ENCODE peak calls at places on chromosomes 4 and X, in four cellular contexts. One of them, this sample, is unnamed.

GRCh38 chrX:152038798-152039197 is 64.3 kb upstream of the GABRE start:
- DNase-seq in activated T-helper 1 cell treated with anti-CD3 and anti-CD28 coated beads, Interleukin-12 subunit alpha, Interleukin-12 subunit beta, Interleukin-2, Interleukin-4 antibody, amounts not matched to agents 30 ng/mL and 10 ng/mL and 1 ng/mL, durations not matched to agents 14 hours and 24 hours and 36 hours: no peak
- DNase-seq in GM20000: no peak
- DNase-seq in tibial artery: no peak
- DNase-seq in this sample: no peak

GRCh38 chr4:83364312-83364711 is 29.7 kb upstream of the HPSE start:
- DNase-seq in activated T-helper 1 cell treated with anti-CD3 and anti-CD28 coated beads, Interleukin-12 subunit alpha, Interleukin-12 subunit beta, Interleukin-2, Interleukin-4 antibody, amounts not matched to agents 30 ng/mL and 10 ng/mL and 1 ng/mL, durations not matched to agents 14 hours and 24 hours and 36 hours: no peak
- DNase-seq in GM20000: no peak
- DNase-seq in tibial artery: no peak
- DNase-seq in this sample: no peak

GRCh38 chrX:45762699-45763647 is 562.3 kb upstream of the DIPK2B start:
- DNase-seq in tibial artery: no peak
- DNase-seq in GM20000: no peak
- DNase-seq in activated T-helper 1 cell treated with anti-CD3 and anti-CD28 coated beads, Interleukin-12 subunit alpha, Interleukin-12 subunit beta, Interleukin-2, Interleukin-4 antibody, amounts not matched to agents 30 ng/mL and 10 ng/mL and 1 ng/mL, durations not matched to agents 14 hours and 24 hours and 36 hours: no peak
- DNase-seq in this sample: no peak

GRCh38 chrX:96372313-96373046 is 312.2 kb upstream of the DIAPH2 start:
- DNase-seq in tibial artery: no peak
- DNase-seq in GM20000: peak
- DNase-seq in activated T-helper 1 cell treated with anti-CD3 and anti-CD28 coated beads, Interleukin-12 subunit alpha, Interleukin-12 subunit beta, Interleukin-2, Interleukin-4 antibody, amounts not matched to agents 30 ng/mL and 10 ng/mL and 1 ng/mL, durations not matched to agents 14 hours and 24 hours and 36 hours: no peak
- DNase-seq in this sample: peak

GRCh38 chrX:64338296-64338695 is 57.0 kb downstream of the MTMR8 start:
- DNase-seq in tibial artery: no peak
- DNase-seq in activated T-helper 1 cell treated with anti-CD3 and anti-CD28 coated beads, Interleukin-12 subunit alpha, Interleukin-12 subunit beta, Interleukin-2, Interleukin-4 antibody, amounts not matched to agents 30 ng/mL and 10 ng/mL and 1 ng/mL, durations not matched to agents 14 hours and 24 hours and 36 hours: no peak
- DNase-seq in GM20000: no peak
- DNase-seq in this sample: no peak

GRCh38 chr4:41060352-41061318 is 153.7 kb downstream of the APBB2 start:
- DNase-seq in activated T-helper 1 cell treated with anti-CD3 and anti-CD28 coated beads, Interleukin-12 subunit alpha, Interleukin-12 subunit beta, Interleukin-2, Interleukin-4 antibody, amounts not matched to agents 30 ng/mL and 10 ng/mL and 1 ng/mL, durations not matched to agents 14 hours and 24 hours and 36 hours: no peak
- DNase-seq in tibial artery: no peak
- DNase-seq in GM20000: no peak
- DNase-seq in this sample: peak

GRCh38 chrX:23779025-23779424 is 3.9 kb upstream of the SAT1 start:
- DNase-seq in tibial artery: no peak
- DNase-seq in activated T-helper 1 cell treated with anti-CD3 and anti-CD28 coated beads, Interleukin-12 subunit alpha, Interleukin-12 subunit beta, Interleukin-2, Interleukin-4 antibody, amounts not matched to agents 30 ng/mL and 10 ng/mL and 1 ng/mL, durations not matched to agents 14 hours and 24 hours and 36 hours: no peak
- DNase-seq in GM20000: no peak
- DNase-seq in this sample: no peak

GRCh38 chr4:8940792-8941491 is 69.3 kb upstream of the HMX1 start:
- DNase-seq in activated T-helper 1 cell treated with anti-CD3 and anti-CD28 coated beads, Interleukin-12 subunit alpha, Interleukin-12 subunit beta, Interleukin-2, Interleukin-4 antibody, amounts not matched to agents 30 ng/mL and 10 ng/mL and 1 ng/mL, durations not matched to agents 14 hours and 24 hours and 36 hours: no peak
- DNase-seq in tibial artery: no peak
- DNase-seq in GM20000: no peak
- DNase-seq in this sample: no peak

GRCh38 chrX:20742106-20742505 is 475.4 kb upstream of the RPS6KA3 start:
- DNase-seq in GM20000: no peak
- DNase-seq in tibial artery: no peak
- DNase-seq in activated T-helper 1 cell treated with anti-CD3 and anti-CD28 coated beads, Interleukin-12 subunit alpha, Interleukin-12 subunit beta, Interleukin-2, Interleukin-4 antibody, amounts not matched to agents 30 ng/mL and 10 ng/mL and 1 ng/mL, durations not matched to agents 14 hours and 24 hours and 36 hours: no peak
- DNase-seq in this sample: no peak

GRCh38 chr4:44544158-44544557 is 95.5 kb upstream of the KCTD8 start:
- DNase-seq in tibial artery: no peak
- DNase-seq in GM20000: no peak
- DNase-seq in activated T-helper 1 cell treated with anti-CD3 and anti-CD28 coated beads, Interleukin-12 subunit alpha, Interleukin-12 subunit beta, Interleukin-2, Interleukin-4 antibody, amounts not matched to agents 30 ng/mL and 10 ng/mL and 1 ng/mL, durations not matched to agents 14 hours and 24 hours and 36 hours: no peak
- DNase-seq in this sample: no peak

GRCh38 chr4:161393614-161394013 is 770.2 kb downstream of the FSTL5 start:
- DNase-seq in tibial artery: no peak
- DNase-seq in GM20000: no peak
- DNase-seq in activated T-helper 1 cell treated with anti-CD3 and anti-CD28 coated beads, Interleukin-12 subunit alpha, Interleukin-12 subunit beta, Interleukin-2, Interleukin-4 antibody, amounts not matched to agents 30 ng/mL and 10 ng/mL and 1 ng/mL, durations not matched to agents 14 hours and 24 hours and 36 hours: no peak
- DNase-seq in this sample: no peak

GRCh38 chr4:66558651-66559050 is 888.4 kb upstream of the EPHA5 start:
- DNase-seq in tibial artery: no peak
- DNase-seq in activated T-helper 1 cell treated with anti-CD3 and anti-CD28 coated beads, Interleukin-12 subunit alpha, Interleukin-12 subunit beta, Interleukin-2, Interleukin-4 antibody, amounts not matched to agents 30 ng/mL and 10 ng/mL and 1 ng/mL, durations not matched to agents 14 hours and 24 hours and 36 hours: no peak
- DNase-seq in GM20000: no peak
- DNase-seq in this sample: no peak

GRCh38 chrX:9340619-9341304 is 124.1 kb upstream of the TBL1X start:
- DNase-seq in GM20000: peak
- DNase-seq in tibial artery: peak
- DNase-seq in activated T-helper 1 cell treated with anti-CD3 and anti-CD28 coated beads, Interleukin-12 subunit alpha, Interleukin-12 subunit beta, Interleukin-2, Interleukin-4 antibody, amounts not matched to agents 30 ng/mL and 10 ng/mL and 1 ng/mL, durations not matched to agents 14 hours and 24 hours and 36 hours: no peak
- DNase-seq in this sample: peak

GRCh38 chr4:76589402-76589801 is 154.4 kb downstream of the SHROOM3 start:
- DNase-seq in GM20000: no peak
- DNase-seq in activated T-helper 1 cell treated with anti-CD3 and anti-CD28 coated beads, Interleukin-12 subunit alpha, Interleukin-12 subunit beta, Interleukin-2, Interleukin-4 antibody, amounts not matched to agents 30 ng/mL and 10 ng/mL and 1 ng/mL, durations not matched to agents 14 hours and 24 hours and 36 hours: no peak
- DNase-seq in tibial artery: no peak
- DNase-seq in this sample: no peak

GRCh38 chr4:20520901-20521300 is 179.4 kb upstream of the PACRGL start:
- DNase-seq in tibial artery: no peak
- DNase-seq in GM20000: no peak
- DNase-seq in activated T-helper 1 cell treated with anti-CD3 and anti-CD28 coated beads, Interleukin-12 subunit alpha, Interleukin-12 subunit beta, Interleukin-2, Interleukin-4 antibody, amounts not matched to agents 30 ng/mL and 10 ng/mL and 1 ng/mL, durations not matched to agents 14 hours and 24 hours and 36 hours: no peak
- DNase-seq in this sample: no peak

GRCh38 chr4:72387959-72388358 is 181.1 kb downstream of the ADAMTS3 start:
- DNase-seq in GM20000: no peak
- DNase-seq in tibial artery: no peak
- DNase-seq in activated T-helper 1 cell treated with anti-CD3 and anti-CD28 coated beads, Interleukin-12 subunit alpha, Interleukin-12 subunit beta, Interleukin-2, Interleukin-4 antibody, amounts not matched to agents 30 ng/mL and 10 ng/mL and 1 ng/mL, durations not matched to agents 14 hours and 24 hours and 36 hours: no peak
- DNase-seq in this sample: no peak

GRCh38 chrX:3820170-3820569 is 106.7 kb upstream of the PRKX start:
- DNase-seq in tibial artery: no peak
- DNase-seq in GM20000: no peak
- DNase-seq in activated T-helper 1 cell treated with anti-CD3 and anti-CD28 coated beads, Interleukin-12 subunit alpha, Interleukin-12 subunit beta, Interleukin-2, Interleukin-4 antibody, amounts not matched to agents 30 ng/mL and 10 ng/mL and 1 ng/mL, durations not matched to agents 14 hours and 24 hours and 36 hours: no peak
- DNase-seq in this sample: no peak

GRCh38 chrX:71195959-71196727 is 26.9 kb upstream of the GJB1 start:
- DNase-seq in tibial artery: no peak
- DNase-seq in activated T-helper 1 cell treated with anti-CD3 and anti-CD28 coated beads, Interleukin-12 subunit alpha, Interleukin-12 subunit beta, Interleukin-2, Interleukin-4 antibody, amounts not matched to agents 30 ng/mL and 10 ng/mL and 1 ng/mL, durations not matched to agents 14 hours and 24 hours and 36 hours: peak
- DNase-seq in GM20000: peak
- DNase-seq in this sample: no peak

GRCh38 chrX:51896626-51897025 is 3.2 kb downstream of the MAGED1 start:
- DNase-seq in activated T-helper 1 cell treated with anti-CD3 and anti-CD28 coated beads, Interleukin-12 subunit alpha, Interleukin-12 subunit beta, Interleukin-2, Interleukin-4 antibody, amounts not matched to agents 30 ng/mL and 10 ng/mL and 1 ng/mL, durations not matched to agents 14 hours and 24 hours and 36 hours: no peak
- DNase-seq in GM20000: no peak
- DNase-seq in tibial artery: no peak
- DNase-seq in this sample: no peak

GRCh38 chrX:65524139-65524538 is 10.4 kb downstream of the LAS1L start:
- DNase-seq in activated T-helper 1 cell treated with anti-CD3 and anti-CD28 coated beads, Interleukin-12 subunit alpha, Interleukin-12 subunit beta, Interleukin-2, Interleukin-4 antibody, amounts not matched to agents 30 ng/mL and 10 ng/mL and 1 ng/mL, durations not matched to agents 14 hours and 24 hours and 36 hours: no peak
- DNase-seq in GM20000: no peak
- DNase-seq in tibial artery: no peak
- DNase-seq in this sample: no peak

GRCh38 chrX:39760930-39761329 is 336.8 kb downstream of the BCOR start:
- DNase-seq in GM20000: no peak
- DNase-seq in tibial artery: no peak
- DNase-seq in activated T-helper 1 cell treated with anti-CD3 and anti-CD28 coated beads, Interleukin-12 subunit alpha, Interleukin-12 subunit beta, Interleukin-2, Interleukin-4 antibody, amounts not matched to agents 30 ng/mL and 10 ng/mL and 1 ng/mL, durations not matched to agents 14 hours and 24 hours and 36 hours: no peak
- DNase-seq in this sample: no peak

GRCh38 chr4:165129924-165130323 is 17.3 kb upstream of the TMEM192 start:
- DNase-seq in activated T-helper 1 cell treated with anti-CD3 and anti-CD28 coated beads, Interleukin-12 subunit alpha, Interleukin-12 subunit beta, Interleukin-2, Interleukin-4 antibody, amounts not matched to agents 30 ng/mL and 10 ng/mL and 1 ng/mL, durations not matched to agents 14 hours and 24 hours and 36 hours: no peak
- DNase-seq in GM20000: no peak
- DNase-seq in tibial artery: no peak
- DNase-seq in this sample: no peak

GRCh38 chr4:129751646-129752045 is 655.7 kb downstream of the C4orf33 start:
- DNase-seq in GM20000: no peak
- DNase-seq in activated T-helper 1 cell treated with anti-CD3 and anti-CD28 coated beads, Interleukin-12 subunit alpha, Interleukin-12 subunit beta, Interleukin-2, Interleukin-4 antibody, amounts not matched to agents 30 ng/mL and 10 ng/mL and 1 ng/mL, durations not matched to agents 14 hours and 24 hours and 36 hours: no peak
- DNase-seq in tibial artery: no peak
- DNase-seq in this sample: no peak

GRCh38 chr4:140222175-140222574 is 68.2 kb upstream of the MAML3 start:
- DNase-seq in GM20000: no peak
- DNase-seq in activated T-helper 1 cell treated with anti-CD3 and anti-CD28 coated beads, Interleukin-12 subunit alpha, Interleukin-12 subunit beta, Interleukin-2, Interleukin-4 antibody, amounts not matched to agents 30 ng/mL and 10 ng/mL and 1 ng/mL, durations not matched to agents 14 hours and 24 hours and 36 hours: no peak
- DNase-seq in tibial artery: no peak
- DNase-seq in this sample: no peak

GRCh38 chr4:3667258-3667657 is 98.9 kb upstream of the ADRA2C start:
- DNase-seq in activated T-helper 1 cell treated with anti-CD3 and anti-CD28 coated beads, Interleukin-12 subunit alpha, Interleukin-12 subunit beta, Interleukin-2, Interleukin-4 antibody, amounts not matched to agents 30 ng/mL and 10 ng/mL and 1 ng/mL, durations not matched to agents 14 hours and 24 hours and 36 hours: no peak
- DNase-seq in tibial artery: no peak
- DNase-seq in GM20000: no peak
- DNase-seq in this sample: no peak

GRCh38 chr4:3074846-3075651 is 568 bp downstream of the HTT start:
- DNase-seq in GM20000: peak
- DNase-seq in activated T-helper 1 cell treated with anti-CD3 and anti-CD28 coated beads, Interleukin-12 subunit alpha, Interleukin-12 subunit beta, Interleukin-2, Interleukin-4 antibody, amounts not matched to agents 30 ng/mL and 10 ng/mL and 1 ng/mL, durations not matched to agents 14 hours and 24 hours and 36 hours: peak
- DNase-seq in tibial artery: peak
- DNase-seq in this sample: peak

GRCh38 chr4:122602277-122603142 is 18.4 kb downstream of the IL21 start:
- DNase-seq in activated T-helper 1 cell treated with anti-CD3 and anti-CD28 coated beads, Interleukin-12 subunit alpha, Interleukin-12 subunit beta, Interleukin-2, Interleukin-4 antibody, amounts not matched to agents 30 ng/mL and 10 ng/mL and 1 ng/mL, durations not matched to agents 14 hours and 24 hours and 36 hours: no peak
- DNase-seq in tibial artery: no peak
- DNase-seq in GM20000: peak
- DNase-seq in this sample: no peak

GRCh38 chr4:106048250-106048931 is 153.1 kb downstream of the NPNT start:
- DNase-seq in activated T-helper 1 cell treated with anti-CD3 and anti-CD28 coated beads, Interleukin-12 subunit alpha, Interleukin-12 subunit beta, Interleukin-2, Interleukin-4 antibody, amounts not matched to agents 30 ng/mL and 10 ng/mL and 1 ng/mL, durations not matched to agents 14 hours and 24 hours and 36 hours: no peak
- DNase-seq in GM20000: no peak
- DNase-seq in tibial artery: no peak
- DNase-seq in this sample: no peak

GRCh38 chr4:2962614-2963184 is 507 bp downstream of the NOP14 start:
- DNase-seq in GM20000: no peak
- DNase-seq in activated T-helper 1 cell treated with anti-CD3 and anti-CD28 coated beads, Interleukin-12 subunit alpha, Interleukin-12 subunit beta, Interleukin-2, Interleukin-4 antibody, amounts not matched to agents 30 ng/mL and 10 ng/mL and 1 ng/mL, durations not matched to agents 14 hours and 24 hours and 36 hours: no peak
- DNase-seq in tibial artery: no peak
- DNase-seq in this sample: no peak

GRCh38 chrX:14697453-14697852 is 168.1 kb downstream of the GLRA2 start:
- DNase-seq in tibial artery: no peak
- DNase-seq in GM20000: peak
- DNase-seq in activated T-helper 1 cell treated with anti-CD3 and anti-CD28 coated beads, Interleukin-12 subunit alpha, Interleukin-12 subunit beta, Interleukin-2, Interleukin-4 antibody, amounts not matched to agents 30 ng/mL and 10 ng/mL and 1 ng/mL, durations not matched to agents 14 hours and 24 hours and 36 hours: no peak
- DNase-seq in this sample: peak

GRCh38 chrX:154304901-154305300 is 9.3 kb downstream of the TKTL1 start:
- DNase-seq in GM20000: no peak
- DNase-seq in activated T-helper 1 cell treated with anti-CD3 and anti-CD28 coated beads, Interleukin-12 subunit alpha, Interleukin-12 subunit beta, Interleukin-2, Interleukin-4 antibody, amounts not matched to agents 30 ng/mL and 10 ng/mL and 1 ng/mL, durations not matched to agents 14 hours and 24 hours and 36 hours: no peak
- DNase-seq in tibial artery: no peak
- DNase-seq in this sample: no peak

GRCh38 chrX:17605676-17606075 is 131.6 kb upstream of the SCML1 start:
- DNase-seq in activated T-helper 1 cell treated with anti-CD3 and anti-CD28 coated beads, Interleukin-12 subunit alpha, Interleukin-12 subunit beta, Interleukin-2, Interleukin-4 antibody, amounts not matched to agents 30 ng/mL and 10 ng/mL and 1 ng/mL, durations not matched to agents 14 hours and 24 hours and 36 hours: no peak
- DNase-seq in tibial artery: no peak
- DNase-seq in GM20000: no peak
- DNase-seq in this sample: no peak

GRCh38 chr4:188780686-188781085 is 641.4 kb downstream of the TRIML1 start:
- DNase-seq in activated T-helper 1 cell treated with anti-CD3 and anti-CD28 coated beads, Interleukin-12 subunit alpha, Interleukin-12 subunit beta, Interleukin-2, Interleukin-4 antibody, amounts not matched to agents 30 ng/mL and 10 ng/mL and 1 ng/mL, durations not matched to agents 14 hours and 24 hours and 36 hours: no peak
- DNase-seq in GM20000: no peak
- DNase-seq in tibial artery: no peak
- DNase-seq in this sample: no peak

GRCh38 chrX:138765061-138765460 is 53.5 kb upstream of the FGF13 start:
- DNase-seq in activated T-helper 1 cell treated with anti-CD3 and anti-CD28 coated beads, Interleukin-12 subunit alpha, Interleukin-12 subunit beta, Interleukin-2, Interleukin-4 antibody, amounts not matched to agents 30 ng/mL and 10 ng/mL and 1 ng/mL, durations not matched to agents 14 hours and 24 hours and 36 hours: no peak
- DNase-seq in GM20000: no peak
- DNase-seq in tibial artery: no peak
- DNase-seq in this sample: no peak